ENCODE peak calls at places on chromosome 22, in five cellular contexts. One of them, this sample, is unnamed.

GRCh38 chr22:37932401-37932800 is 21.0 kb downstream of the C22orf23 start:
- DNase-seq in A549: no peak
- DNase-seq in IMR-90: no peak
- DNase-seq in SK-N-SH: no peak
- DNase-seq in HepG2: no peak
- DNase-seq in this sample: no peak

GRCh38 chr22:18110194-18110943 is at the start of gene TUBA8:
- DNase-seq in A549: no peak
- DNase-seq in IMR-90: peak; percentile 16
- DNase-seq in SK-N-SH: peak; percentile 87
- DNase-seq in HepG2: no peak
- DNase-seq in this sample: no peak

GRCh38 chr22:41636467-41636866 is 15.4 kb downstream of the XRCC6 start:
- DNase-seq in A549: no peak
- DNase-seq in IMR-90: peak; percentile 30
- DNase-seq in SK-N-SH: no peak
- DNase-seq in HepG2: no peak
- DNase-seq in this sample: no peak

GRCh38 chr22:42683599-42684283 is 34.5 kb upstream of the CYB5R3 start:
- DNase-seq in A549: no peak
- DNase-seq in IMR-90: no peak
- DNase-seq in SK-N-SH: peak; percentile 65
- DNase-seq in HepG2: no peak
- DNase-seq in this sample: no peak

GRCh38 chr22:43002198-43002577 is 12.8 kb downstream of the PACSIN2 start:
- DNase-seq in A549: no peak
- DNase-seq in IMR-90: peak; percentile 91
- DNase-seq in SK-N-SH: no peak
- DNase-seq in HepG2: no peak
- DNase-seq in this sample: no peak

GRCh38 chr22:23673826-23674690 is 16.8 kb upstream of the RGL4 start:
- DNase-seq in A549: no peak
- DNase-seq in IMR-90: no peak
- DNase-seq in SK-N-SH: no peak
- DNase-seq in HepG2: no peak
- DNase-seq in this sample: no peak

GRCh38 chr22:20885557-20886323 is 26.9 kb downstream of the SNAP29 start:
- DNase-seq in A549: peak; percentile 83
- DNase-seq in IMR-90: peak; percentile 82
- DNase-seq in SK-N-SH: peak; percentile 84
- DNase-seq in HepG2: peak; percentile 85
- DNase-seq in this sample: no peak

GRCh38 chr22:37419916-37420655 is 7.2 kb downstream of the ELFN2 start:
- DNase-seq in A549: no peak
- DNase-seq in IMR-90: peak; percentile 17
- DNase-seq in SK-N-SH: peak; percentile 84
- DNase-seq in HepG2: no peak
- DNase-seq in this sample: no peak

GRCh38 chr22:18113680-18114394 is 3.2 kb downstream of the TUBA8 start:
- DNase-seq in A549: no peak
- DNase-seq in IMR-90: no peak
- DNase-seq in SK-N-SH: no peak
- DNase-seq in HepG2: no peak
- DNase-seq in this sample: no peak

GRCh38 chr22:17638182-17638431 is 450 bp upstream of the BCL2L13 start:
- DNase-seq in A549: peak; percentile 33
- DNase-seq in IMR-90: no peak
- DNase-seq in SK-N-SH: no peak
- DNase-seq in HepG2: no peak
- DNase-seq in this sample: no peak

GRCh38 chr22:31630331-31631329 is 31.4 kb downstream of the PISD start:
- DNase-seq in A549: peak; percentile 61
- DNase-seq in IMR-90: peak; percentile 74
- DNase-seq in SK-N-SH: peak; percentile 93
- DNase-seq in HepG2: peak; percentile 75
- DNase-seq in this sample: no peak

GRCh38 chr22:46547179-46547882 is 9.9 kb upstream of the CELSR1 start:
- DNase-seq in A549: no peak
- DNase-seq in IMR-90: peak; percentile 77
- DNase-seq in SK-N-SH: no peak
- DNase-seq in HepG2: no peak
- DNase-seq in this sample: no peak
- TF ChIP-seq SMC3 in A549: no peak
- TF ChIP-seq SMC3 in IMR-90: no peak
- TF ChIP-seq SMC3 in SK-N-SH: no peak
- TF ChIP-seq SMC3 in HepG2: no peak
- TF ChIP-seq SMC3 in this sample: no peak

GRCh38 chr22:19851291-19852176 is 3.1 kb downstream of the GNB1L start:
- DNase-seq in A549: no peak
- DNase-seq in IMR-90: no peak
- DNase-seq in SK-N-SH: no peak
- DNase-seq in HepG2: no peak
- DNase-seq in this sample: no peak

GRCh38 chr22:19852177-19852781 is 2.4 kb downstream of the GNB1L start:
- DNase-seq in A549: no peak
- DNase-seq in IMR-90: no peak
- DNase-seq in SK-N-SH: no peak
- DNase-seq in HepG2: no peak
- DNase-seq in this sample: no peak

GRCh38 chr22:19848298-19849224 is 6.1 kb downstream of the GNB1L start:
- DNase-seq in A549: peak; percentile 21
- DNase-seq in IMR-90: no peak
- DNase-seq in SK-N-SH: no peak
- DNase-seq in HepG2: no peak
- DNase-seq in this sample: no peak

GRCh38 chr22:19850482-19851109 is 4.1 kb downstream of the GNB1L start:
- DNase-seq in A549: no peak
- DNase-seq in IMR-90: no peak
- DNase-seq in SK-N-SH: no peak
- DNase-seq in HepG2: no peak
- DNase-seq in this sample: no peak

DNA sequence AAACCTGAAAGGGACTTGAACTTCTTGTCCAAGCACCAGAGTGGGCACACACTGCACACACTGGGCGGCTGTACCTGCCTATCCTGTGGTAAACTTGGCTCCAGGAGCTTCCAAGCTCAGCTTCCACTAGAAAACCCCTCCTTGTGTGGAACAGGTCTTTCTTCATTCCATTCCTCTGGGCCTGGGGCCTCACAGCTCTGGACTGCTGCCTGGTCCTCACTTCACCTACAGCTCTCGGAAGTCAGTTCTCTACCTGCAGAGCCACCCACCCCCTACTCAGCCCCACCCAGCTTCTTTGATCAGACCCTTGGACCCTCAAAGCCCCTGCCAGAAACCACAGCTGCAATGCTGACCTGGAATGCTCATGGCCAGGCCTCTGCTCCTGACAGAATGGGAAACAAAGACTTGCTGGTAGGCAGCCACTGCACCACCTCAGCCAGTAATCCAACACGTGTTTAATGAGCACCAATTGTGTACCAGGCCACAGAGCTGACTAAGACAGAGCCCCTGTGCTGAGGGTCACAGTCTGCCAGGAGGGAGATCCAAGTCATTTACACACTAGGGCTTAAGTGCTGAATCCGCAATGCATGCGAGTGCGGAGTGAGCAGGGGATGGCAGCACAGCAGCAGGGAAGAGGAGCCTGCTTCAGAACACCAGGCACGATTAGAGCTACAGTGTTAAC is 4.7 kb downstream of the GNB1L start:
- DNase-seq in A549: no peak
- DNase-seq in IMR-90: no peak
- DNase-seq in SK-N-SH: no peak
- DNase-seq in HepG2: no peak
- DNase-seq in this sample: no peak
- TF ChIP-seq SMC3 in A549: no peak
- TF ChIP-seq SMC3 in IMR-90: no peak
- TF ChIP-seq SMC3 in SK-N-SH: no peak
- TF ChIP-seq SMC3 in HepG2: no peak
- TF ChIP-seq SMC3 in this sample: no peak

DNA sequence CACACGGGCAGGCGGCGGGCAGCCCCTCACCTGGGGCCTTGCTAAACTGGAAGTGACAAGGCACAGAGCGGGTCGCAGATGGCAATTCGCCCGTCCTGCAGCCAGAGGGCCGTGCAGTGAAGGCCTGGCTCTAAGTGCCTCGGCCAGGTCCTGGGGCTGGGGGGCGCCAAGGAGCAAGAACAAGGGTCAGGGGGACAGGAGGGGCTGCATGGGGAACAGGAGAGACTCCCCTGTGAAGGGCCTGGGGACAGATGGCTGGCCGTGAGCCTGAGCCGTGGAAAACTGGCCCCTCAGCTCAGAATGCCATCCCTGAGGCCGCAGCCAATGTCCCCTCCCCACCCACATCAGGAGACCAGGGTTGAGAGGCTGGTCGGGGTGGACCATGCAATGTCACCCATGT is 60.0 kb downstream of the RTL6 start:
- DNase-seq in A549: no peak
- DNase-seq in IMR-90: no peak
- DNase-seq in SK-N-SH: peak; percentile 47
- DNase-seq in HepG2: no peak
- DNase-seq in this sample: no peak
- TF ChIP-seq SMC3 in A549: no peak
- TF ChIP-seq SMC3 in IMR-90: no peak
- TF ChIP-seq SMC3 in SK-N-SH: no peak
- TF ChIP-seq SMC3 in HepG2: no peak
- TF ChIP-seq SMC3 in this sample: no peak

GRCh38 chr22:28044546-28045173 is 125.6 kb upstream of the PITPNB start:
- DNase-seq in A549: no peak
- DNase-seq in IMR-90: no peak
- DNase-seq in SK-N-SH: no peak
- DNase-seq in HepG2: no peak
- DNase-seq in this sample: peak; percentile 7
- TF ChIP-seq SMC3 in A549: no peak
- TF ChIP-seq SMC3 in IMR-90: no peak
- TF ChIP-seq SMC3 in SK-N-SH: no peak
- TF ChIP-seq SMC3 in HepG2: no peak
- TF ChIP-seq SMC3 in this sample: no peak

GRCh38 chr22:29692327-29692640 is 27.5 kb upstream of the CABP7 start:
- DNase-seq in A549: no peak
- DNase-seq in IMR-90: no peak
- DNase-seq in SK-N-SH: no peak
- DNase-seq in HepG2: no peak
- DNase-seq in this sample: no peak

GRCh38 chr22:29689201-29689871 is 30.5 kb upstream of the CABP7 start:
- DNase-seq in A549: no peak
- DNase-seq in IMR-90: no peak
- DNase-seq in SK-N-SH: no peak
- DNase-seq in HepG2: no peak
- DNase-seq in this sample: no peak

GRCh38 chr22:29691636-29692326 is 28.0 kb upstream of the CABP7 start:
- DNase-seq in A549: no peak
- DNase-seq in IMR-90: no peak
- DNase-seq in SK-N-SH: no peak
- DNase-seq in HepG2: no peak
- DNase-seq in this sample: no peak

GRCh38 chr22:29690481-29690880 is 29.3 kb upstream of the CABP7 start:
- DNase-seq in A549: no peak
- DNase-seq in IMR-90: no peak
- DNase-seq in SK-N-SH: no peak
- DNase-seq in HepG2: no peak
- DNase-seq in this sample: no peak

GRCh38 chr22:29689872-29690213 is 30.0 kb upstream of the CABP7 start:
- DNase-seq in A549: no peak
- DNase-seq in IMR-90: peak; percentile 55
- DNase-seq in SK-N-SH: peak; percentile 79
- DNase-seq in HepG2: peak; percentile 24
- DNase-seq in this sample: no peak
- TF ChIP-seq SMC3 in A549: peak; percentile 74
- TF ChIP-seq SMC3 in IMR-90: peak; percentile 83
- TF ChIP-seq SMC3 in SK-N-SH: peak; percentile 91
- TF ChIP-seq SMC3 in HepG2: peak; percentile 67
- TF ChIP-seq SMC3 in this sample: peak; percentile 59

DNA sequence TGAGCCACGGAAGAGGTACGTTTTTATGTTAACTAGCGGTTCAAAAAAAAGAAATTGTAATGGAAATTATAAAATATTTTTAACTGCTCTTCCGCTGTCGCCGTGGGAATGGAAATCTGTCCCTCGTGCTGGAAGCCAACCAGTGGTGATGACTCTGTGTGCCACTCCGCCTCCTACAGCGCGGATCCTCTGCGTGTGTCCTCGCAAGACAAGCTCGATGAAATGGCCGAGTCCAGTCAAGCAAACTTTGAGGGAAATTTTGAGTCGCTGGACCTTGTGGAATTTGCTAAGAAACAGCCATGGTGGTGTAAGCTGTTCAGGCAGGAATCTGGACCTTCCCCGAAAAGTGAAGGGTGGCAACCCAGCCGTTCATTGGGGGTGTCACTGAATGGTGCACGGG is 2.9 kb upstream of the CBX7 start:
- DNase-seq in A549: no peak
- DNase-seq in IMR-90: no peak
- DNase-seq in SK-N-SH: no peak
- DNase-seq in HepG2: no peak
- DNase-seq in this sample: no peak
- TF ChIP-seq SMC3 in A549: no peak
- TF ChIP-seq SMC3 in IMR-90: no peak
- TF ChIP-seq SMC3 in SK-N-SH: no peak
- TF ChIP-seq SMC3 in HepG2: no peak
- TF ChIP-seq SMC3 in this sample: no peak

DNA sequence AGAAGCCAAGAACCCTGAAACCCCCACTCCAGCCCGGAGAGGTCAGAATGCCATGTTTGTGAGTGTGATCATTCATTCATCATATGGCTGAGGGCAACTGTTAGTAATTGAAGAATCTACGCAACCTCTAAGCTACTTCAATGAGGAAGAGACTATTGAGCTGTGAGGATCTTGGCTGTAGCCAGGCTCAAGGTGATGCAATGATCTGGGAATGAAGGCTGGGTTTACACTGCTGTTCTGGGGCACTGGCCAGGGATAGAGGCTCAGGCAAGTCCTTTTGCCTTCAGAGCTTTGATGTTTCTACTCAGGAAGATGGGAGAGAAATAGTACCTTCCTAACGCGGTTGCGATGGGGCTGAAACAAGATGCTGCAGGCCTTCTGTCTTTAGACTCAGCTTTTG is 12.9 kb downstream of the CRYBB2 start:
- DNase-seq in A549: no peak
- DNase-seq in IMR-90: peak; percentile 17
- DNase-seq in SK-N-SH: no peak
- DNase-seq in HepG2: no peak
- DNase-seq in this sample: no peak
- TF ChIP-seq SMC3 in A549: no peak
- TF ChIP-seq SMC3 in IMR-90: no peak
- TF ChIP-seq SMC3 in SK-N-SH: no peak
- TF ChIP-seq SMC3 in HepG2: no peak
- TF ChIP-seq SMC3 in this sample: no peak

DNA sequence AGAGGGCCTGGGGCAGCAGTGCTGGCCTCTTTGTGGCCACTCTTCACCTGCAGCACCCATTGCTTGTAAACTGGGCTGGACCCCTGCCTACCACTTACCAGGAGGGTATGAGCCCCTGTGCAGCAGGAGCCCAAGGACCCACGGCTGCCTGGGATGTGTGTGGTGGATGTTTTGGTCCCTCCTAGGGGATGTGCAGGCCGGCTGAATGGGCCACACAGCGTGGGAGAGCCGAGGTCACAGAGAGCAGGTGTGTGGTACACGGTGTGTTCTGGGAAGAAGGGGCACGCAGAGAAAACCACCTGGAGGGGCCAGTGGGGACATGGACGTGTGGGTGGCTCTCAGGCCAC is 19.3 kb upstream of the GNB1L start:
- DNase-seq in A549: no peak
- DNase-seq in IMR-90: no peak
- DNase-seq in SK-N-SH: peak; percentile 15
- DNase-seq in HepG2: no peak
- DNase-seq in this sample: no peak
- TF ChIP-seq SMC3 in A549: no peak
- TF ChIP-seq SMC3 in IMR-90: no peak
- TF ChIP-seq SMC3 in SK-N-SH: no peak
- TF ChIP-seq SMC3 in HepG2: no peak
- TF ChIP-seq SMC3 in this sample: no peak